ENCODE peak calls at places on chromosome 21, in seven cellular contexts. S is aorta, Z is choroid plexus epithelial cell, D is globus pallidus, K is H9, J is kidney, R is caudate nucleus. O is an unnamed sample.

GRCh38 chr21:15744926-15745325 is 15.1 kb downstream of the USP25 start:
- DNase-seq in S (no peak), Z (no peak), D (no peak), K (peak), J (no peak), R (no peak), O (no peak)

GRCh38 chr21:42942244-42942643 is 16.8 kb upstream of the ERVH48-1 start:
- DNase-seq in S (no peak), Z (no peak), D (no peak), K (no peak), J (no peak), R (no peak), O (no peak)

GRCh38 chr21:15283789-15284188 is 219.0 kb upstream of the NRIP1 start:
- DNase-seq in S (no peak), Z (peak), D (no peak), K (no peak), J (no peak), R (no peak), O (no peak)

GRCh38 chr21:16279658-16280581 is 550.1 kb downstream of the USP25 start:
- DNase-seq in S (no peak), Z (peak), D (peak), K (no peak), J (peak), R (no peak), O (peak)

GRCh38 chr21:43598416-43599120 is 60.7 kb downstream of the HSF2BP start:
- DNase-seq in S (no peak), Z (peak), D (no peak), K (no peak), J (no peak), R (no peak), O (no peak)

GRCh38 chr21:45001134-45002095 is 61.6 kb downstream of the SLX9 start:
- DNase-seq in S (peak), Z (no peak), D (no peak), K (no peak), J (peak), R (no peak), O (peak)

GRCh38 chr21:15722591-15723324 is 7.0 kb upstream of the USP25 start:
- DNase-seq in S (no peak), Z (no peak), D (no peak), K (peak), J (no peak), R (no peak), O (no peak)

GRCh38 chr21:41973427-41973831 is 19.6 kb upstream of the C2CD2 start:
- DNase-seq in S (no peak), Z (no peak), D (no peak), K (no peak), J (peak), R (no peak), O (no peak)

GRCh38 chr21:20013851-20014250 is 984.4 kb upstream of the NCAM2 start:
- DNase-seq in S (no peak), Z (no peak), D (no peak), K (no peak), J (no peak), R (no peak), O (no peak)

GRCh38 chr21:34668803-34669148 is at the start of gene CLIC6:
- DNase-seq in S (peak), Z (no peak), D (no peak), K (peak), J (peak), R (no peak), O (no peak)

GRCh38 chr21:34372321-34372720 is 3.0 kb upstream of the SMIM11 start:
- DNase-seq in S (no peak), Z (no peak), D (no peak), K (no peak), J (no peak), R (no peak), O (no peak)

GRCh38 chr21:16193758-16194606 is 464.2 kb downstream of the USP25 start:
- DNase-seq in S (no peak), Z (peak), D (peak), K (peak), J (peak), R (peak), O (peak)

GRCh38 chr21:44509539-44509938 is 30.5 kb downstream of the KRTAP10-1 start:
- DNase-seq in S (no peak), Z (no peak), D (no peak), K (no peak), J (peak), R (no peak), O (no peak)

GRCh38 chr21:44805226-44805625 is 3.6 kb upstream of the UBE2G2 start:
- DNase-seq in S (no peak), Z (no peak), D (no peak), K (no peak), J (no peak), R (no peak), O (no peak)

GRCh38 chr21:39317134-39318090 is 4.0 kb upstream of the BRWD1 start:
- DNase-seq in S (no peak), Z (no peak), D (peak), K (no peak), J (no peak), R (no peak), O (no peak)

GRCh38 chr21:33763573-33763881 is 121.2 kb downstream of the ITSN1 start:
- DNase-seq in S (no peak), Z (no peak), D (no peak), K (no peak), J (no peak), R (no peak), O (no peak)

GRCh38 chr21:37639756-37640155 is 273.2 kb downstream of the DYRK1A start:
- DNase-seq in S (no peak), Z (no peak), D (no peak), K (no peak), J (no peak), R (no peak), O (no peak)

GRCh38 chr21:10273196-10273595 is 248.2 kb upstream of the TPTE start:
- DNase-seq in S (no peak), Z (no peak), D (peak), K (no peak), J (no peak), R (no peak), O (no peak)

GRCh38 chr21:34815831-34816700 is 147.3 kb downstream of the CLIC6 start:
- DNase-seq in S (no peak), Z (no peak), D (no peak), K (no peak), J (no peak), R (no peak), O (no peak)

GRCh38 chr21:36966066-36966845 is at the start of gene HLCS:
- DNase-seq in S (no peak), Z (peak), D (peak), K (peak), J (peak), R (peak), O (peak)

GRCh38 chr21:34818663-34819158 is 149.9 kb downstream of the CLIC6 start:
- DNase-seq in S (no peak), Z (no peak), D (no peak), K (no peak), J (no peak), R (no peak), O (no peak)

GRCh38 chr21:31335957-31336738 is 7.9 kb downstream of the TIAM1 start:
- DNase-seq in S (no peak), Z (peak), D (peak), K (no peak), J (no peak), R (no peak), O (no peak)

GRCh38 chr21:34974162-34974981 is 74.7 kb downstream of the RUNX1 start:
- DNase-seq in S (no peak), Z (no peak), D (no peak), K (no peak), J (no peak), R (no peak), O (no peak)

GRCh38 chr21:15457962-15458361 is 271.8 kb upstream of the USP25 start:
- DNase-seq in S (no peak), Z (no peak), D (no peak), K (no peak), J (no peak), R (no peak), O (no peak)

GRCh38 chr21:38903578-38904193 is 98.0 kb downstream of the ETS2 start:
- DNase-seq in S (no peak), Z (no peak), D (no peak), K (no peak), J (no peak), R (no peak), O (peak)

GRCh38 chr21:41851090-41851790 is 27.9 kb downstream of the PRDM15 start:
- DNase-seq in S (no peak), Z (no peak), D (no peak), K (no peak), J (peak), R (no peak), O (no peak)

GRCh38 chr21:42632336-42632751 is 21.1 kb upstream of the PDE9A start:
- DNase-seq in S (peak), Z (no peak), D (no peak), K (no peak), J (peak), R (no peak), O (no peak)

GRCh38 chr21:31520506-31521163 is 138.9 kb upstream of the SOD1 start:
- DNase-seq in S (peak), Z (peak), D (no peak), K (no peak), J (no peak), R (no peak), O (no peak)

GRCh38 chr21:42665484-42665883 is 12.1 kb downstream of the PDE9A start:
- DNase-seq in S (no peak), Z (no peak), D (peak), K (no peak), J (no peak), R (no peak), O (no peak)

GRCh38 chr21:37208741-37209225 is 58.4 kb downstream of the VPS26C start:
- DNase-seq in S (no peak), Z (no peak), D (peak), K (no peak), J (peak), R (no peak), O (no peak)

GRCh38 chr21:44354775-44355771 is 1.7 kb downstream of the TRPM2 start:
- DNase-seq in S (no peak), Z (no peak), D (no peak), K (no peak), J (peak), R (no peak), O (peak)

GRCh38 chr21:26683996-26684395 is 110.9 kb upstream of the CYYR1 start:
- DNase-seq in S (no peak), Z (no peak), D (no peak), K (no peak), J (no peak), R (no peak), O (no peak)

GRCh38 chr21:26148071-26148470 is 22.5 kb downstream of the APP start:
- DNase-seq in S (no peak), Z (peak), D (no peak), K (peak), J (peak), R (no peak), O (peak)

GRCh38 chr21:35829014-35829525 is 231.3 kb downstream of the SETD4 start:
- DNase-seq in S (no peak), Z (no peak), D (no peak), K (no peak), J (no peak), R (no peak), O (no peak)

GRCh38 chr21:37257526-37257966 is 9.6 kb downstream of the VPS26C start:
- DNase-seq in S (no peak), Z (peak), D (no peak), K (no peak), J (peak), R (peak), O (peak)